ENCODE peak calls at places on chromosomes 6 and 20, in nine cellular contexts. K is heart left ventricle, T is right lobe of liver, H is neural progenitor cell, L is psoas muscle, Z is tibial artery, J is DND-41, E is Panc1, Q is A549. R is an unnamed sample.

GRCh38 chr20:46371656-46372055 is 34.8 kb downstream of the ELMO2 start:
- DNase-seq in H (no peak), L (no peak), J (no peak), Q (no peak), E (no peak), K (no peak), T (no peak), Z (no peak), R (no peak)

GRCh38 chr6:133854633-133855598 is 34.0 kb upstream of the TCF21 start:
- DNase-seq in E (no peak), Z (no peak), K (no peak), L (no peak), J (no peak), T (no peak), H (peak), Q (no peak), R (no peak)

GRCh38 chr20:35146299-35146921 is 726 bp downstream of the EDEM2 start:
- DNase-seq in H (peak), L (no peak), J (peak), Z (no peak), Q (no peak), T (peak), K (peak), E (no peak), R (no peak)

GRCh38 chr20:41135187-41135887 is 2.0 kb upstream of the PLCG1 start:
- DNase-seq in J (peak), Z (no peak), K (no peak), T (peak), E (no peak), H (peak), Q (peak), L (no peak), R (no peak)

GRCh38 chr20:1894471-1894950 is 696 bp upstream of the SIRPA start:
- DNase-seq in H (peak), Z (no peak), T (peak), Q (no peak), E (no peak), L (peak), K (peak), J (peak), R (peak)

GRCh38 chr20:33372993-33373441 is 28.3 kb downstream of the CDK5RAP1 start:
- DNase-seq in Q (no peak), K (no peak), H (no peak), T (no peak), Z (no peak), J (no peak), L (no peak), E (no peak), R (no peak)

GRCh38 chr20:50510706-50511401 is 671 bp downstream of the PTPN1 start:
- DNase-seq in L (peak), Z (no peak), E (no peak), H (peak), J (peak), Q (no peak), K (peak), T (peak), R (no peak)

GRCh38 chr6:35199866-35200265 is 13.9 kb upstream of the SCUBE3 start:
- DNase-seq in L (no peak), E (no peak), Z (no peak), J (no peak), T (no peak), K (no peak), Q (no peak), H (no peak), R (no peak)

GRCh38 chr20:48879609-48880008 is 41.9 kb upstream of the ARFGEF2 start:
- DNase-seq in K (no peak), H (no peak), L (no peak), E (no peak), Q (no peak), Z (no peak), J (no peak), T (no peak), R (no peak)

GRCh38 chr20:23920408-23920780 is 40.8 kb upstream of the CST5 start:
- DNase-seq in J (no peak), K (no peak), L (no peak), E (no peak), H (no peak), T (peak), Z (no peak), Q (no peak), R (no peak)

GRCh38 chr6:46251583-46252339 is 81.0 kb upstream of the ENPP5 start:
- DNase-seq in L (no peak), Z (no peak), J (no peak), Q (no peak), H (no peak), K (no peak), E (no peak), T (no peak), R (no peak)

GRCh38 chr6:15893556-15894253 is 230.9 kb upstream of the DTNBP1 start:
- DNase-seq in E (no peak), L (no peak), K (no peak), H (peak), Q (peak), J (no peak), T (no peak), Z (no peak), R (no peak)

GRCh38 chr6:53727748-53728147 is 62.2 kb upstream of the KLHL31 start:
- DNase-seq in T (no peak), E (no peak), Q (no peak), Z (no peak), H (no peak), L (no peak), K (no peak), J (no peak), R (no peak)

GRCh38 chr6:70221025-70221714 is 81.7 kb downstream of the COL9A1 start:
- DNase-seq in J (no peak), L (no peak), Q (peak), T (no peak), K (no peak), H (peak), Z (no peak), E (peak), R (no peak)

GRCh38 chr20:50456452-50457324 is 53.5 kb upstream of the PTPN1 start:
- DNase-seq in L (no peak), Z (no peak), T (no peak), E (no peak), Q (no peak), K (no peak), H (no peak), J (peak), R (no peak)

GRCh38 chr20:16261733-16262277 is 311.4 kb downstream of the KIF16B start:
- DNase-seq in K (no peak), J (no peak), L (no peak), Z (no peak), E (no peak), H (no peak), Q (no peak), T (no peak), R (no peak)

GRCh38 chr20:50242863-50243609 is 52.4 kb downstream of the CEBPB start:
- DNase-seq in L (no peak), E (no peak), T (no peak), J (no peak), H (no peak), K (no peak), Z (no peak), Q (no peak), R (no peak)

GRCh38 chr20:63808145-63808724 is 22.8 kb downstream of the ZBTB46 start:
- DNase-seq in J (no peak), E (no peak), Z (no peak), K (no peak), T (no peak), L (no peak), Q (no peak), H (no peak), R (no peak)
- H3K4me3 ChIP-seq in J (no peak), E (no peak), Z (no peak), K (no peak), T (no peak), L (no peak), Q (no peak), H (no peak), R (no peak)

GRCh38 chr6:44935693-44936300 is 392.3 kb upstream of the RUNX2 start:
- DNase-seq in K (no peak), T (no peak), Z (no peak), J (no peak), Q (no peak), H (no peak), L (no peak), E (no peak), R (no peak)
- H3K27ac ChIP-seq in K (no peak), T (no peak), Z (no peak), J (no peak), Q (no peak), H (peak), L (no peak), E (no peak), R (no peak)

GRCh38 chr6:20746024-20746423 is 211.8 kb downstream of the CDKAL1 start:
- DNase-seq in H (no peak), T (no peak), K (no peak), E (no peak), J (no peak), Z (no peak), L (no peak), Q (no peak), R (no peak)
- TF ChIP-seq CTCF in H (no peak), T (no peak), K (no peak), E (no peak), J (no peak), Z (no peak), L (no peak), Q (no peak), R (no peak)

GRCh38 chr6:22364314-22364713 is 67.5 kb upstream of the PRL start:
- DNase-seq in E (no peak), K (no peak), H (no peak), T (no peak), Z (no peak), J (no peak), Q (no peak), L (no peak), R (no peak)

GRCh38 chr6:22366214-22366613 is 69.4 kb upstream of the PRL start:
- DNase-seq in T (no peak), J (no peak), Q (no peak), K (no peak), E (no peak), Z (no peak), L (no peak), H (no peak), R (no peak)

GRCh38 chr6:22363966-22364296 is 67.1 kb upstream of the PRL start:
- DNase-seq in H (no peak), J (no peak), K (no peak), Z (no peak), E (no peak), T (no peak), Q (no peak), L (no peak), R (no peak)

GRCh38 chr6:22368794-22369193 is 72.0 kb upstream of the PRL start:
- DNase-seq in J (no peak), H (no peak), Z (no peak), Q (no peak), K (no peak), T (no peak), E (no peak), L (no peak), R (no peak)

DNA sequence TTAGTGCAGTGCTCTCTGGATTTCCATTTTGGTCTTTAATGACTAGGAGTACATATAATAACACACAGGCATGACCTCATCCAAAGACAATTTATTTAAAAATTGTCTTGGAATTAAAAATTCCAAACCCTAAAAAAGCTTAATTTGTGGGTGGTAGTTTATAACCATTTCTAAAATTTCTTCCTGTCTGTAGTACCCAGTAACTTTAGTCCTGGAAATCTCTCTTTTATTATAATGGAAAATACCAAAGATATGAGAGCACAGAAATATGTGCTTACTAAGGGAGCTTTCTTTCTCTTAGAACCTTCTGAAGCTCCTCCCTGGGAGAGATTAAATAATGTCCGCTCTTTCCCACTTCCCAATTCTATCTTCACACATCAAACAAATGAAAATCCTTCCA is 70.5 kb upstream of the PRL start:
- DNase-seq in J (no peak), E (no peak), K (no peak), Z (no peak), H (no peak), T (no peak), L (no peak), Q (no peak), R (no peak)
- H3K4me3 ChIP-seq in J (no peak), E (no peak), K (no peak), Z (no peak), H (no peak), T (no peak), L (no peak), Q (no peak), R (no peak)

GRCh38 chr6:24658573-24659511 is 7.9 kb downstream of the TDP2 start:
- DNase-seq in J (no peak), H (no peak), Q (peak), E (no peak), T (no peak), K (no peak), Z (no peak), L (no peak), R (no peak)
- H3K27ac ChIP-seq in J (no peak), H (no peak), Q (peak), E (no peak), T (no peak), K (no peak), Z (no peak), L (peak), R (no peak)

GRCh38 chr20:58179432-58180099 is 48.9 kb downstream of the ANKRD60 start:
- DNase-seq in J (peak), H (peak), Q (peak), L (peak), E (no peak), K (peak), Z (peak), T (peak), R (no peak)
- TF ChIP-seq CTCF in J (peak), H (peak), Q (peak), L (peak), E (peak), K (peak), Z (peak), T (peak), R (peak)

DNA sequence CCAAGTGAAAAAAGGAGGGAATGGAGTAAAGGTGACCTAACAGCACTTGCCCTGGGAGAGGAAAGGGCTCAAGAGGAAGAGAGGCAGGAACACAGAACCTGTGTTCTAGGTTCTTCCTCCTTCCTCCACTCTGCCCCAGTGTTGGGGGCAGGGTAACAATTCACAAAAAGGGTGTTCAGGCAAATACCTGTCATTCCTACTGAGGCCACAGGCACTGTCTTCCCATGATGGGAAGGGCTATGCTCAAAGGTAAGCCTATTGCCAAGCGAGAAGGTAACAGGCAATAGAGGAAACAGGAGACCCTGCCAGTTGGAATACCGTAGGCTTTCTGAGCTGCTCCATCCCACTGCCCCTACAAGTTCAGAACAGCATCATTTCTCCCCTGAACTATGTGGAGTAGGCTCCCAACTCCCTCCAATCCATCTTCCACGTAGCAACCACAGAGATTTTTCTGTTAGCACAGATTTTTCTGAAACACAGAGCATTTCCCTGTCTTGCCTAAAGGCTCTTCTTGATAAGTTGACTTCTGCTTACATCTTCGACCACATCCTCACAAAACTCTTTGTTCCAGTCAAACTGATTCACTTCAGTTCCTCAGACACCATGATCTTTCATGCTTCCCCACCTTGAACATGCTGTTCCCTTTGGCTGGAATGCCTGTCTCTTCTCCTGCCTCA is 2.7 kb downstream of the AGPAT1 start:
- DNase-seq in E (no peak), H (no peak), K (no peak), J (no peak), T (no peak), Z (no peak), L (no peak), Q (no peak), R (no peak)
- H3K4me3 ChIP-seq in E (no peak), H (no peak), K (no peak), J (no peak), T (no peak), Z (no peak), L (no peak), Q (no peak), R (no peak)

GRCh38 chr6:168524644-168525043 is 83.7 kb downstream of the SMOC2 start:
- DNase-seq in T (no peak), Z (peak), K (no peak), J (no peak), L (peak), E (no peak), Q (no peak), H (peak), R (no peak)
- H3K27ac ChIP-seq in T (no peak), Z (peak), K (no peak), J (no peak), L (no peak), E (no peak), Q (no peak), H (no peak), R (peak)

R was measured in coronary artery.